ENCODE peak calls at places on chromosomes 16 and 17, in seven cellular contexts. L is adrenal gland, C is NB4, K is HepG2, P is tibial nerve, O is IMR-90, R is body of pancreas. M is an unnamed sample.

GRCh38 chr17:7704601-7705268 is at the start of gene EFNB3:
- DNase-seq in L (no peak), C (no peak), K (no peak), P (no peak), O (no peak), R (peak; percentile 43), M (no peak)

GRCh38 chr17:17028059-17028877 is 14.0 kb upstream of the MPRIP start:
- DNase-seq in L (no peak), C (no peak), K (peak; percentile 94), P (peak; percentile 43), O (peak; percentile 35), R (peak; percentile 86), M (peak; percentile 94)

GRCh38 chr17:45936610-45937009 is 42.3 kb downstream of the MAPT start:
- DNase-seq in L (no peak), C (no peak), K (no peak), P (no peak), O (no peak), R (no peak), M (no peak)

GRCh38 chr17:8991514-8992285 is 26.2 kb upstream of the PIK3R5 start:
- DNase-seq in L (peak; percentile 58), C (peak; percentile 69), K (peak; percentile 24), P (peak; percentile 79), O (peak; percentile 57), R (peak; percentile 64), M (peak; percentile 91)

GRCh38 chr16:23597003-23597756 is 1.1 kb upstream of the NDUFAB1 start:
- DNase-seq in L (peak; percentile 60), C (peak; percentile 76), K (peak; percentile 71), P (no peak), O (no peak), R (peak; percentile 13), M (no peak)

GRCh38 chr17:37359682-37360188 is 16.1 kb upstream of the C17orf78 start:
- DNase-seq in L (no peak), C (no peak), K (no peak), P (no peak), O (peak; percentile 11), R (no peak), M (peak; percentile 58)

GRCh38 chr17:7238418-7239090 is 703 bp downstream of the PHF23 start:
- DNase-seq in L (peak; percentile 65), C (peak; percentile 67), K (no peak), P (no peak), O (no peak), R (no peak), M (no peak)

GRCh38 chr16:30567991-30568638 is 3.4 kb downstream of the ZNF688 start:
- DNase-seq in L (no peak), C (peak; percentile 88), K (peak; percentile 62), P (no peak), O (peak; percentile 74), R (no peak), M (no peak)

GRCh38 chr17:81733507-81734404 is 21.7 kb downstream of the SLC25A10 start:
- DNase-seq in L (peak; percentile 86), C (peak; percentile 80), K (peak; percentile 65), P (peak; percentile 77), O (peak; percentile 55), R (peak; percentile 91), M (peak; percentile 94)

GRCh38 chr16:70576431-70577255 is 53.0 kb downstream of the SF3B3 start:
- DNase-seq in L (no peak), C (peak; percentile 70), K (peak; percentile 28), P (no peak), O (peak; percentile 86), R (no peak), M (peak; percentile 71)
- TF ChIP-seq POLR2A in L (no peak), C (peak; percentile 31), K (peak; percentile 11), P (no peak), O (no peak), R (no peak), M (no peak)

GRCh38 chr17:78678220-78678554 is 101.0 kb upstream of the DNAH17 start:
- DNase-seq in L (no peak), C (no peak), K (no peak), P (no peak), O (no peak), R (no peak), M (no peak)

GRCh38 chr17:78675836-78676235 is 98.6 kb upstream of the DNAH17 start:
- DNase-seq in L (no peak), C (no peak), K (no peak), P (no peak), O (no peak), R (no peak), M (no peak)

GRCh38 chr17:78675316-78675616 is 98.1 kb upstream of the DNAH17 start:
- DNase-seq in L (no peak), C (no peak), K (no peak), P (no peak), O (no peak), R (no peak), M (no peak)

GRCh38 chr17:78677303-78678219 is 100.4 kb upstream of the DNAH17 start:
- DNase-seq in L (peak; percentile 91), C (peak; percentile 14), K (peak; percentile 61), P (no peak), O (no peak), R (no peak), M (no peak)

DNA sequence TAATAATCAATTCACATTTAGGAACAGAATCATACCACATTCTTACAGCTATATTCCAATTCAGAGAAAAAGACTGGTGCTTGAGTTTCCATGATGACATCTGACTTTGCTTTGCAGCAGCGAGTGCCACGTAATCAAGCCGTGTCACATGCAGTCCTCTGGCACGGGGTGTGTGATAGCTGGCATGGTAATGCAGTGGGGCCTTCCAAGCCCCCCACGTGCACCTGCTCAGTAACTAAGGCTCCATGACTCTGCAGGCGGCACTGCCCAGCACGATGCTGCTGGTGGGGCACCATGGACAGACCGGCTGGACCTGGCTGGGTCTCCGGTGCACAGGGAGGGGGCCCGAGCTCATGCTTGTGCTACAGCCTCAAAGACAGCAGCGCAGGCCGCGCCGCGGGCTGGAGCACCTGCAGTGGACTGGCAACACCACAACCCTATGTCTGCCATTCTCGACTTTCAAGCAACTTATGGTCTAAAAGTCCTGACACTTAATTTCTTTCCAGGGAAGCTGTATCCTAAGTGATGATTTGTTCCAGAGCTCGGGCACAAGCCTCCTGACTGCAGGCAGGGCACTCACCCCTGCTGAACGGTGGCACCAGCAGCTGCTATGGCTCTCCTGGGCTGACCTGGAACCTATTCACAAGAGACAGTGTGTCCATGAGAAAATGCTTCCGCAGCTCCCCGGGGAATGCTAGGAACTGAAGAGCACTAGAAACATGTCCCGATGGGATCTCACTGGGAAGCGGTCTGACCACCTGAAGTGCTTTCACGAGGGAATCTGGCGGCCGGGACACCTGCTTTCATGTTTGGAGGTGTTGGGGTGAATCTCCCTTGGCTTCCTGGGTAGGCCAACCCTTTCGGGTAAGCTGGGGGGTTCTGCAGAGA is 99.5 kb upstream of the DNAH17 start:
- DNase-seq in L (no peak), C (no peak), K (no peak), P (no peak), O (no peak), R (no peak), M (no peak)
- TF ChIP-seq POLR2A in L (no peak), C (no peak), K (no peak), P (no peak), O (no peak), R (no peak), M (no peak)

DNA sequence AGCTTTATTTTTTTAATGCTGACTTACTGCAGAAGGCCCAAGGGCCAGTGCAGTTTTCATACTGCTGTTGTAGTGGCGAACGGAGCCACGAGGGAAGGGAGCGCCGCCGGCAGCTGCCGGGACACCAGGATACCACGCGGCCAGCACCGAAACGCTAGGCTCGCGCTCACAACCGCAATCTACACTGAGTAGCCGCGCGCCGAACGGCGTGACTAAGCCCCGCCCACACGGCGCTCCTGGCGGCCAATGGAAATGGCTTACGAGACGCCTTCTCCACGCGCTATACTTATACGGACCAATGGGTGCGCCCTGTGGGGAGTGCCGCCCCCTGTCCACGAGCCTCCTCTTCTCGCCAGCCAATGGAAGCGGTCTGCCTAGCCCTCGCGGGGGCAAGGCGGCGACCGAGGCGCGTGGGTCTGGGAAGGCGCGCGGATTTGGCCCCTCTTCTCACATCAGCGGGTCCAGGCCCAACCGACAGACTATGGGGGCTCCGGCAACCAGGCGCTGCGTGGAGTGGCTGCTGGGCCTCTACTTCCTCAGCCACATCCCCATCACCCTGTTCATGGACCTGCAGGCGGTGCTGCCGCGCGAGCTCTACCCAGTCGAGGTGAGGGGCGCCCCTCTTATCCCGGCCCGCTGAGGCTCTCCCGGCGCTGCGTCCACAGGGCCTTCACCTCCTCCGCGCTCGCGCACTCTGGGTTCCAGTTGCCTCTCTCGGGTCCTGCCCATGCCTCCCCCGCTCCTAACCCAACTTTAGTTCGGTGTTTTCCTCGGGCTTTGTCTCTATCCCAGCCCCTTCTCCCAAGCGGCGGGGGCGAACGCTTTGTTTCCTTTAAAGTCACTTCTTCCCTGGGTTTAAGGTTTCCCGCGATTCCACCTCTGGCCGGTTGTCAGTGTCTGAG is at the start of gene TMEM97:
- DNase-seq in L (peak; percentile 96), C (peak; percentile 99), K (peak; percentile 95), P (peak; percentile 93), O (peak; percentile 97), R (peak; percentile 98), M (peak; percentile 99)
- TF ChIP-seq POLR2A in L (peak; percentile 57), C (peak; percentile 79), K (peak; percentile 80), P (no peak), O (no peak), R (peak; percentile 86), M (no peak)

DNA sequence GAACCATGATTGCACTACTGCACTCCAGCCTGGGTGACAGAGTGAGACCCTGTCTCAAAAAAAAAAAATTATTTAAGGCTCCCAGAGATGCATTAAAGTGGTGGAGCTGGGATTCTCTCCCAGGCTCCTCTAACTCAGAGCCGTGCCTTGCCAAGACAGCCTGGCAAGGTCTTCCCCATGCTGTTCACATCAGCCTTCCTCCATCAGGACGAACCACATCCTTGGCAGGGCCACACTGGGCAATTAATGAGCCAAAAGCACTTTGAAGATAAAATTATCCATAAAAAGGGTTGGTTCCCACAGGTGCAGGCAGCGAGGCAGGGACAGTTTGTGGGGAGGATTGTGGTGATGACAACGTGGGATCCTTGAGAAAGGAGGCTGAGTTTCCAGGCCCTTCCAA is 19.8 kb upstream of the BBS2 start:
- DNase-seq in L (no peak), C (no peak), K (no peak), P (no peak), O (no peak), R (no peak), M (no peak)
- TF ChIP-seq POLR2A in L (no peak), C (no peak), K (no peak), P (no peak), O (no peak), R (no peak), M (no peak)

GRCh38 chr17:40021471-40021961 is 6.3 kb downstream of the CSF3 start:
- DNase-seq in L (peak; percentile 91), C (no peak), K (no peak), P (no peak), O (peak; percentile 61), R (no peak), M (no peak)
- TF ChIP-seq POLR2A in L (peak; percentile 44), C (no peak), K (no peak), P (no peak), O (no peak), R (no peak), M (no peak)

DNA sequence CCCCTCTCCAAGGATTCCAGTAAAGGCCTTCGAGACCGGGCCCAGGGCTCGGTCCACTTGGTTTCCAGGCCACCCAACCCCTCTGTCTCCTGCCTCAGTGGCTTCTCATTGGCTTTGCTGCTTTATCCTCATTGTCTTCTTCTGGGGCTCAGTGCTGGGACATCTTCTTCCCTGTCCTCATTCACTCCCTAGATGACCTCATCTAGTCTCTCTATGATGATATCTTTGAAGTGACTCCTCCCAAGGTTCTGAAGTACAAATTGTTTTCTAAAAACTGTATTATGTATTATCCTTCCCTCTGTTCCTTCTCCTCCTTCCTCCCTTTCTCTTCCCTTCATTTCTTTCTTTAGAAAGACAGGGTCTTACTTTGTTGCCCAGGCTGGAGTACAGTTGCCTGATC is 27.1 kb upstream of the NDRG4 start:
- DNase-seq in L (no peak), C (no peak), K (no peak), P (no peak), O (no peak), R (no peak), M (no peak)
- TF ChIP-seq POLR2A in L (no peak), C (no peak), K (no peak), P (no peak), O (no peak), R (no peak), M (no peak)

GRCh38 chr17:76103274-76104139 is at the start of gene EXOC7:
- DNase-seq in L (peak; percentile 88), C (peak; percentile 93), K (peak; percentile 92), P (peak; percentile 91), O (peak; percentile 88), R (peak; percentile 93), M (peak; percentile 98)
- TF ChIP-seq POLR2A in L (peak; percentile 33), C (peak; percentile 98), K (peak; percentile 93), P (no peak), O (peak; percentile 79), R (no peak), M (no peak)

M was measured in lower leg skin.